ENCODE peak calls at places on chromosomes 3 and 15, in seven cellular contexts. K is Panc1, S is mesenchymal stem cell, A is HCT116, X is ovary, M is suprapubic skin, C is right lobe of liver. I is an unnamed sample.

GRCh38 chr3:124599147-124599765 is 131.0 kb upstream of the UMPS start:
- DNase-seq in A (no peak), S (no peak), C (no peak), M (no peak), K (no peak), X (no peak), I (no peak)

GRCh38 chr15:29631076-29632070 is 190.9 kb downstream of the TJP1 start:
- DNase-seq in S (no peak), A (no peak), M (no peak), C (no peak), X (no peak), K (no peak), I (peak; percentile 92)

GRCh38 chr3:159632124-159632523 is 356.5 kb upstream of the IL12A start:
- DNase-seq in A (no peak), M (no peak), S (no peak), X (no peak), K (no peak), C (no peak), I (no peak)

GRCh38 chr3:100004931-100005330 is 109.4 kb downstream of the FILIP1L start:
- DNase-seq in C (no peak), K (no peak), X (no peak), S (no peak), M (no peak), A (no peak), I (no peak)

GRCh38 chr3:70433091-70433490 is 120.7 kb upstream of the MDFIC2 start:
- DNase-seq in S (peak; percentile 9), C (no peak), M (no peak), X (no peak), K (no peak), A (no peak), I (no peak)

GRCh38 chr15:62880278-62880677 is 162.3 kb upstream of the TPM1 start:
- DNase-seq in C (no peak), X (no peak), M (no peak), K (no peak), A (no peak), S (peak; percentile 46), I (no peak)

GRCh38 chr3:184016820-184017671 is 638 bp downstream of the ABCC5 start:
- DNase-seq in M (peak; percentile 76), S (peak; percentile 57), K (no peak), A (peak; percentile 21), X (peak; percentile 79), C (peak; percentile 64), I (peak; percentile 60)

GRCh38 chr3:65761431-65761830 is 277.3 kb downstream of the MAGI1 start:
- DNase-seq in M (no peak), K (no peak), C (no peak), A (no peak), S (no peak), X (no peak), I (no peak)

GRCh38 chr3:187955076-187955952 is 198.6 kb upstream of the LPP start:
- DNase-seq in C (no peak), S (peak; percentile 94), K (no peak), M (no peak), A (no peak), X (no peak), I (peak; percentile 9)

GRCh38 chr3:51393096-51393495 is 2.0 kb downstream of the RBM15B start:
- DNase-seq in M (peak; percentile 60), S (no peak), K (no peak), X (no peak), C (no peak), A (no peak), I (no peak)

GRCh38 chr3:193297421-193297820 is 56.4 kb downstream of the PLAAT1 start:
- DNase-seq in S (no peak), M (no peak), K (peak; percentile 7), C (no peak), A (no peak), X (no peak), I (no peak)

GRCh38 chr3:132464066-132464465 is 46.8 kb downstream of the DNAJC13 start:
- DNase-seq in A (no peak), C (no peak), K (no peak), S (peak; percentile 62), M (no peak), X (no peak), I (no peak)

GRCh38 chr3:160133757-160134156 is 91.5 kb upstream of the C3orf80 start:
- DNase-seq in X (no peak), S (no peak), K (no peak), A (peak; percentile 40), C (peak; percentile 34), M (no peak), I (no peak)

GRCh38 chr3:66195347-66195783 is 25.4 kb upstream of the SLC25A26 start:
- DNase-seq in A (peak; percentile 62), K (peak; percentile 20), X (peak; percentile 66), C (peak; percentile 50), S (no peak), M (no peak), I (peak; percentile 47)

GRCh38 chr3:175270199-175270837 is 411.2 kb downstream of the NAALADL2 start:
- DNase-seq in X (no peak), S (peak; percentile 53), C (no peak), K (no peak), A (no peak), M (no peak), I (no peak)

GRCh38 chr3:158314426-158315357 is 204.8 kb downstream of the RSRC1 start:
- DNase-seq in A (no peak), C (no peak), X (no peak), K (no peak), M (no peak), S (no peak), I (no peak)

GRCh38 chr3:182683335-182684257 is 109.7 kb upstream of the ATP11B start:
- DNase-seq in C (peak; percentile 24), A (peak; percentile 51), M (no peak), S (peak; percentile 75), K (peak; percentile 72), X (peak; percentile 50), I (peak; percentile 69)
- H3K4me3 ChIP-seq in C (peak overlapping the region; percentile 67), A (no peak overlapping the region), M (peak overlapping the region; percentile 63), S (no peak overlapping the region), K (no peak overlapping the region), X (peak overlapping the region; percentile 47), I (no peak overlapping the region)

GRCh38 chr3:112391648-112392047 is 58.7 kb downstream of the CD200 start:
- DNase-seq in K (no peak), X (no peak), S (peak; percentile 70), C (no peak), M (no peak), A (no peak), I (no peak)

GRCh38 chr3:112393360-112393728 is 60.4 kb downstream of the CD200 start:
- DNase-seq in C (no peak), X (no peak), K (no peak), S (no peak), M (no peak), A (no peak), I (no peak)

GRCh38 chr3:112390783-112391641 is 58.1 kb downstream of the CD200 start:
- DNase-seq in S (peak; percentile 81), M (no peak), K (no peak), C (no peak), X (no peak), A (no peak), I (no peak)

GRCh38 chr3:112394008-112394616 is 61.2 kb downstream of the CD200 start:
- DNase-seq in M (no peak), A (no peak), K (no peak), S (no peak), X (no peak), C (no peak), I (no peak)

DNA sequence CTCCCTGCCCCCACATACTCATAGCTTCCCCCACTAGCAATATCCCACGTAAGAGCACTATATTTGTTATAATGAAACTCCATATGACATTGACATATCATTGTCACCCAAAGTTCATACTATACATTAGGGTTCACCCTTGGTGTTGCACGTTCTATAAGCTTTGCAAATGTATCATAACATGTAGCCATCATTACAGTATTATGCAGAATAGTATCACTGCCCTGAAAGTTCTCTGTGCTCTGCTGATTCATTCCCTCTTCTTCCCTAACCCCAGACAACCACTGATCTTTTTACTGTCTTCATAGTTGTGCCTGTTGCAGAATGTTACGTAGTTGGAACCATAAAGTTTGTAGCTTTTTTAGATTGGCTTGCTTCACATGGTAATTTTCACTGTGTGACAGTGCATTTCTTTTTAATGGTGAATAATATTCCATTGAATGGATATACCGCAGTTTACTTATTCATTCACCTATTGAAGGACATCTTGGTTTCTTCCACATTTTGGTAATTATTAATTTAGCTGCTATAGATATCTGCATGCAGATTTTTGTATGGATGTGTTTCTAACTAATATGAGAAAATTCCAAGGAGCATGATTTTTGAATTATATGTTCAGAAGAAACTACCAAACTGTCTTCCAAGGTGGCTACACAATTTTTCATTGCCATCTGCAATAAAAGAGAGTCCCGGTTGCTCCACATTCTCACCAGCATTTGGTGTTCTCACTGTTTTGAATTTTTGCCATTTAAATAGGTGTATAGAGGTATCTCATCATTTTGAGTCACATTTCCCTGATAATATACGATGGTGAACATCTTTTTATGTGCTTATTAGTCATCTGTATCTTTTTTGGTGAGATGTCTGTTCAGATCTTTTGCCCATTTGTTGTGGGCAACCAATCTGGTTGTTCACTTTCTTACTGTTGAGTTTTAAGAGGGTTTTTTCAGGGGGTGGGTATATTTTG is 59.7 kb downstream of the CD200 start:
- DNase-seq in C (no peak), M (no peak), A (no peak), X (no peak), S (no peak), K (no peak), I (no peak)
- H3K4me1 ChIP-seq in C (no peaks in the 10 kb centered on the region), M (peaks cover 10% of the 10 kb centered on the region), A (peaks cover 4% of the 10 kb centered on the region), X (peaks cover 11% of the 10 kb centered on the region), S (peaks cover 4% of the 10 kb centered on the region), K (no peaks in the 10 kb centered on the region), I (no peaks in the 10 kb centered on the region)

GRCh38 chr3:30604566-30604965 is 1.8 kb upstream of the TGFBR2 start:
- DNase-seq in X (no peak), S (no peak), A (no peak), M (no peak), K (no peak), C (no peak), I (no peak)

GRCh38 chr3:30605005-30605404 is 1.4 kb upstream of the TGFBR2 start:
- DNase-seq in A (no peak), S (no peak), X (no peak), K (no peak), M (no peak), C (no peak), I (no peak)

GRCh38 chr3:30607032-30607833 is 832 bp downstream of the TGFBR2 start:
- DNase-seq in K (no peak), A (no peak), X (peak; percentile 67), M (peak; percentile 87), S (peak; percentile 50), C (peak; percentile 84), I (peak; percentile 70)

GRCh38 chr3:30606301-30607031 is at the start of gene TGFBR2:
- DNase-seq in C (peak; percentile 96), K (peak; percentile 86), X (peak; percentile 90), S (peak; percentile 99), M (peak; percentile 98), A (peak; percentile 95), I (peak; percentile 92)

GRCh38 chr3:30605706-30606300 is 598 bp upstream of the TGFBR2 start:
- DNase-seq in X (no peak), A (no peak), M (no peak), S (no peak), K (no peak), C (no peak), I (peak; percentile 38)
- H3K4me3 ChIP-seq in X (peak overlapping the region; percentile 83), A (peak overlapping the region; percentile 84), M (peak overlapping the region; percentile 86), S (no peak overlapping the region), K (peak overlapping the region; percentile 78), C (peak overlapping the region; percentile 86), I (no peak overlapping the region)

DNA sequence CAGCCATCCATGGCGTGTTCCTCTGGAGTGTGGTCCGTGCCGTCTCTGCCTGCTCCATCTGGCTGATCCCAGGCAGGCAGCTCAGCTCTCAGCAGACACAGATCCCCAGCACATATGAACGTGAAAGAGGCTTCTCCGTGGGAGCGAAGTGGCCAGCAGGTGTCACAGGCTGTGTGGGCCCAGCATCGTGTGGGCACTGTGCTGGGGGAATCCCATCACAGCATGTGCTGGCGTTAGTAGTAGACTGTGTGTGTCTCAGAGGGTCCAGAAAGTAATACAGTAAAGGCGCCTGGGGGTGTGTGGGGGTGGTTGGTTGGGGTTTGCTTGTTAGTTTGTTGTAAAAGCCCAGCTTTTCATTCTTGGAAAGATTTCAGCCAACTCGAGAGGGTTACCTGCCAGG is 147.6 kb downstream of the IGF1R start:
- DNase-seq in C (no peak), X (no peak), A (no peak), M (no peak), K (no peak), S (no peak), I (no peak)
- H3K4me1 ChIP-seq in C (no peaks in the 10 kb centered on the region), X (peaks cover 34% of the 10 kb centered on the region), A (peaks cover 29% of the 10 kb centered on the region), M (peaks cover 32% of the 10 kb centered on the region), K (peaks cover 89% of the 10 kb centered on the region), S (peaks cover 18% of the 10 kb centered on the region), I (peaks cover 73% of the 10 kb centered on the region)